ENCODE peak calls at places on chromosome 19, in seven cellular contexts. Q, V, D, U, X, W and P are unnamed samples.

GRCh38 chr19:36748431-36749275 is 24.0 kb downstream of the ZNF850 start:
- DNase-seq in W (no peak), V (no peak), D (no peak), Q (no peak), U (no peak), X (no peak), P (no peak)

GRCh38 chr19:7113233-7113632 is 43.7 kb downstream of the ZNF557 start:
- DNase-seq in Q (no peak), W (no peak), D (no peak), U (no peak), V (no peak), X (no peak), P (no peak)

GRCh38 chr19:45376045-45376724 is 5.8 kb upstream of the ERCC2 start:
- DNase-seq in V (peak), U (no peak), X (no peak), W (no peak), Q (peak), D (no peak), P (peak)

GRCh38 chr19:35442091-35442490 is 6.0 kb upstream of the FFAR2 start:
- DNase-seq in U (no peak), Q (no peak), D (peak), W (no peak), X (no peak), V (no peak), P (no peak)

GRCh38 chr19:44812142-44812718 is 3.3 kb downstream of the BCAM start:
- DNase-seq in X (no peak), V (no peak), U (no peak), W (no peak), Q (no peak), D (no peak), P (no peak)

GRCh38 chr19:39206122-39206521 is 2.1 kb upstream of the SYCN start:
- DNase-seq in X (no peak), D (no peak), Q (no peak), W (no peak), V (no peak), U (no peak), P (no peak)

GRCh38 chr19:44644391-44645016 is 794 bp downstream of the PVR start:
- DNase-seq in W (no peak), Q (no peak), U (no peak), V (peak), D (no peak), X (no peak), P (no peak)

GRCh38 chr19:1469200-1469935 is 9.6 kb downstream of the C19orf25 start:
- DNase-seq in X (no peak), W (no peak), Q (no peak), V (peak), D (no peak), U (no peak), P (no peak)

GRCh38 chr19:3770136-3771032 is 1.6 kb downstream of the RAX2 start:
- DNase-seq in X (no peak), V (no peak), W (no peak), D (no peak), U (no peak), Q (no peak), P (no peak)

GRCh38 chr19:11096210-11096841 is 7.1 kb downstream of the LDLR start:
- DNase-seq in D (peak), X (no peak), W (peak), Q (peak), V (peak), U (no peak), P (no peak)

GRCh38 chr19:44611812-44612295 is 1.5 kb upstream of the IGSF23 start:
- DNase-seq in W (no peak), V (no peak), D (no peak), Q (no peak), U (no peak), X (no peak), P (no peak)

GRCh38 chr19:39166571-39167391 is 30.0 kb upstream of the NCCRP1 start:
- DNase-seq in D (no peak), W (peak), U (peak), V (no peak), X (no peak), Q (peak), P (no peak)

GRCh38 chr19:14164088-14164487 is 27.7 kb upstream of the ASF1B start:
- DNase-seq in X (no peak), Q (no peak), D (no peak), W (no peak), V (no peak), U (no peak), P (no peak)

GRCh38 chr19:55703790-55704215 is 28.8 kb downstream of the EPN1 start:
- DNase-seq in U (peak), V (no peak), X (peak), D (no peak), W (no peak), Q (no peak), P (no peak)

GRCh38 chr19:36266375-36266961 is 51.6 kb downstream of the ZNF146 start:
- DNase-seq in X (no peak), U (no peak), D (no peak), Q (peak), W (peak), V (no peak), P (no peak)

GRCh38 chr19:53879145-53880037 is 2.6 kb upstream of the PRKCG start:
- DNase-seq in D (no peak), U (peak), W (peak), Q (peak), V (peak), X (peak), P (no peak)

GRCh38 chr19:38425810-38426466 is at the start of gene RASGRP4:
- DNase-seq in U (no peak), X (no peak), V (no peak), W (peak), D (peak), Q (no peak), P (no peak)

GRCh38 chr19:51127755-51128154 is 3.0 kb downstream of the SIGLEC9 start:
- DNase-seq in D (no peak), W (no peak), V (peak), U (peak), X (no peak), Q (no peak), P (no peak)

GRCh38 chr19:8113017-8113416 is 36.4 kb downstream of the FBN3 start:
- DNase-seq in W (no peak), V (no peak), U (no peak), D (no peak), Q (no peak), X (no peak), P (no peak)

GRCh38 chr19:13556552-13556951 is 50.3 kb upstream of the CACNA1A start:
- DNase-seq in V (no peak), X (no peak), D (no peak), W (no peak), Q (no peak), U (no peak), P (no peak)

GRCh38 chr19:902093-902370 is 8.7 kb downstream of the RNU6-9 start:
- DNase-seq in X (no peak), D (no peak), V (no peak), W (no peak), U (no peak), Q (no peak), P (no peak)

GRCh38 chr19:11982526-11982925 is 17.7 kb downstream of the ZNF763 start:
- DNase-seq in V (peak), U (no peak), D (no peak), W (no peak), Q (no peak), X (no peak), P (no peak)

GRCh38 chr19:49677232-49677881 is at the start of gene PRMT1:
- DNase-seq in Q (no peak), D (peak), X (no peak), U (peak), W (no peak), V (peak), P (no peak)